ENCODE peak calls at places on chromosomes 16 and 17, in five cellular contexts. V is brain microvascular endothelial cell; J is epithelial cell of esophagus; K is CD8-positive, alpha-beta T cell; Q is AG10803. Z is an unnamed sample.

GRCh38 chr16:24995033-24995432 is 20.1 kb downstream of the ARHGAP17 start:
- DNase-seq in V (no peak), J (no peak), K (no peak), Q (no peak), Z (no peak)

GRCh38 chr16:86931410-86931941 is 353.1 kb downstream of the FOXL1 start:
- DNase-seq in J (peak; percentile 54), Q (peak; percentile 90), K (no peak), V (peak; percentile 86), Z (peak; percentile 87)

GRCh38 chr17:63696381-63696961 is 3.5 kb downstream of the LIMD2 start:
- DNase-seq in J (no peak), V (no peak), Q (peak; percentile 38), K (no peak), Z (no peak)

GRCh38 chr16:1060416-1061340 is 11.9 kb upstream of the SSTR5 start:
- DNase-seq in J (no peak), K (no peak), Q (no peak), V (no peak), Z (no peak)

GRCh38 chr16:2985893-2986355 is 5.7 kb upstream of the PKMYT1 start:
- DNase-seq in K (no peak), J (no peak), V (no peak), Q (no peak), Z (no peak)

GRCh38 chr16:62225675-62226074 is 189.4 kb upstream of the CDH8 start:
- DNase-seq in V (peak; percentile 7), K (no peak), Q (no peak), J (peak; percentile 94), Z (peak; percentile 15)

GRCh38 chr17:42177684-42178083 is 3.3 kb downstream of the KCNH4 start:
- DNase-seq in Q (no peak), K (no peak), V (no peak), J (peak; percentile 19), Z (no peak)

GRCh38 chr17:65143899-65144590 is 6.9 kb downstream of the RGS9 start:
- DNase-seq in V (no peak), J (no peak), Q (no peak), K (no peak), Z (peak; percentile 4)

GRCh38 chr16:3170440-3171180 is 17.4 kb upstream of the OR1F1 start:
- DNase-seq in Q (no peak), V (no peak), K (no peak), J (peak; percentile 38), Z (no peak)

GRCh38 chr17:50428831-50429424 is 2.9 kb downstream of the ACSF2 start:
- DNase-seq in Q (no peak), K (no peak), V (no peak), J (peak; percentile 98), Z (no peak)

GRCh38 chr16:74521691-74522090 is 85.2 kb downstream of the GLG1 start:
- DNase-seq in V (peak; percentile 63), J (no peak), K (no peak), Q (peak; percentile 50), Z (peak; percentile 27)

GRCh38 chr17:45147102-45147580 is 1.1 kb upstream of the HEXIM1 start:
- DNase-seq in K (peak; percentile 49), Q (peak; percentile 71), V (peak; percentile 25), J (peak; percentile 61), Z (no peak)

GRCh38 chr17:21528031-21528684 is 152.0 kb downstream of the KCNJ12 start:
- DNase-seq in J (no peak), V (no peak), K (no peak), Q (no peak), Z (no peak)

GRCh38 chr16:17364319-17365210 is 106.2 kb downstream of the XYLT1 start:
- DNase-seq in K (peak; percentile 37), J (no peak), V (no peak), Q (peak; percentile 97), Z (peak; percentile 94)

GRCh38 chr16:51636913-51637743 is 486.1 kb upstream of the SALL1 start:
- DNase-seq in J (peak; percentile 95), Q (peak; percentile 60), V (no peak), K (no peak), Z (no peak)

GRCh38 chr16:30741461-30741914 is 6.7 kb upstream of the PHKG2 start:
- DNase-seq in J (peak; percentile 100), V (peak; percentile 81), Q (peak; percentile 83), K (no peak), Z (peak; percentile 71)

GRCh38 chr16:46777804-46778203 is 29.7 kb upstream of the MYLK3 start:
- DNase-seq in V (no peak), K (no peak), J (no peak), Q (no peak), Z (no peak)

GRCh38 chr16:46774743-46775177 is 26.6 kb upstream of the MYLK3 start:
- DNase-seq in K (no peak), J (no peak), Q (no peak), V (no peak), Z (no peak)

GRCh38 chr16:46772463-46772862 is 24.3 kb upstream of the MYLK3 start:
- DNase-seq in Q (no peak), J (no peak), K (no peak), V (no peak), Z (no peak)

DNA sequence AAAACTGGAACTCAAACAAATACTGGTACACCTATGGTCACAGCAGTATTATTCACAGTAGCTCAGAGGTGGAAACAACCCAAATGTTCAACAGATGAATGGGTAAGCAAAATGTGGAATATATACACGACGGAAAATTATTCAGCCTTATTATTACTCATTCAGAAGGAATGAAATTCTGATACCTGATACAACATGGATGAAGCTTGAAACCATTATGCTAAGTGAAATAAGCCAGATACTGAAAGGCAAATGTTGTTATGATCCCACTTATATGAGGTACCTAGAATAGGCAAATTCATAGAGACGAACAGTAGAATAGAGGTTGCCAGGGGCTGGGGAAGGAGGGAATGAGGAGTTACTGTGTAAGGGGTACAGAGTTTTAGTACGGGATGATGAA is 27.1 kb upstream of the MYLK3 start:
- DNase-seq in Q (no peak), V (no peak), K (no peak), J (peak; percentile 4), Z (peak; percentile 2)
- H3K4me3 ChIP-seq in Q (no peak overlapping the region), V (no peak overlapping the region), K (no peak overlapping the region), J (no peak overlapping the region), Z (no peak overlapping the region)

GRCh38 chr17:14048169-14048568 is 21.1 kb upstream of the COX10 start:
- DNase-seq in Q (no peak), J (no peak), V (no peak), K (no peak), Z (no peak)

GRCh38 chr17:14050616-14051015 is 18.7 kb upstream of the COX10 start:
- DNase-seq in J (no peak), V (no peak), K (no peak), Q (no peak), Z (no peak)

GRCh38 chr17:14051692-14052091 is 17.6 kb upstream of the COX10 start:
- DNase-seq in Q (no peak), K (no peak), J (no peak), V (no peak), Z (no peak)

GRCh38 chr17:14057591-14057990 is 11.7 kb upstream of the COX10 start:
- DNase-seq in Q (peak; percentile 32), K (no peak), J (no peak), V (no peak), Z (no peak)

GRCh38 chr17:14052886-14053615 is 16.3 kb upstream of the COX10 start:
- DNase-seq in Q (peak; percentile 66), K (no peak), V (no peak), J (peak; percentile 51), Z (peak; percentile 51)
- TF ChIP-seq CTCF in Q (no peak), K (no peak), V (no peak), J (peak; percentile 11), Z (no peak)

DNA sequence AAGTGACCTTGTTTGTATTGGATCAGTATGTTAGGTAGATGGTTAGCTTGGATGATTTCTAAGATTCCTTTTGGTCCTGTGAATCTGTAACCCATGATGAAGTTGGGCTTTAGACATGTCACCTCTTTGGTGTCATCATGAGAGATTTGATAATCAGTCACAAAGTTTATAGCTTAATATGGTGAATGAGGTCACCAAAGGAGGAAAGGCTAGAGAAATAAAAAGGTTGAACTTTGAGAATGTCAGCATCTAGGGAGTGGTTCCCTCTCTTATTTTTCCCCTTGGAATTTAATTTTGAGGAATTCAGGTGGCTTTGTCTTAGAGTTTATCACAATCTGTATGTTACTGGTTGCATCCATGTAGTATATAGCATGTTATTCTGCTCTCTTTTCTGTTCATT is 45.3 kb downstream of the NLK start:
- DNase-seq in V (no peak), K (no peak), J (no peak), Q (no peak), Z (no peak)
- H3K4me3 ChIP-seq in V (no peak overlapping the region), K (no peak overlapping the region), J (no peak overlapping the region), Q (no peak overlapping the region), Z (no peak overlapping the region)

GRCh38 chr17:80441598-80442304 is 26.8 kb downstream of the ENDOV start:
- DNase-seq in K (no peak), V (no peak), J (no peak), Q (no peak), Z (no peak)

GRCh38 chr17:80442764-80443163 is 27.8 kb downstream of the ENDOV start:
- DNase-seq in J (no peak), K (no peak), Q (no peak), V (no peak), Z (no peak)

GRCh38 chr17:80442305-80442659 is 27.3 kb downstream of the ENDOV start:
- DNase-seq in V (no peak), Q (no peak), J (no peak), K (no peak), Z (no peak)

GRCh38 chr17:80443498-80443897 is 28.5 kb downstream of the ENDOV start:
- DNase-seq in V (no peak), Q (no peak), K (no peak), J (no peak), Z (no peak)

GRCh38 chr17:80441133-80441578 is 26.2 kb downstream of the ENDOV start:
- DNase-seq in V (no peak), Q (peak; percentile 11), K (peak; percentile 22), J (peak; percentile 52), Z (no peak)
- TF ChIP-seq CTCF in V (peak; percentile 23), Q (no peak), K (no peak), J (no peak), Z (peak; percentile 7)

DNA sequence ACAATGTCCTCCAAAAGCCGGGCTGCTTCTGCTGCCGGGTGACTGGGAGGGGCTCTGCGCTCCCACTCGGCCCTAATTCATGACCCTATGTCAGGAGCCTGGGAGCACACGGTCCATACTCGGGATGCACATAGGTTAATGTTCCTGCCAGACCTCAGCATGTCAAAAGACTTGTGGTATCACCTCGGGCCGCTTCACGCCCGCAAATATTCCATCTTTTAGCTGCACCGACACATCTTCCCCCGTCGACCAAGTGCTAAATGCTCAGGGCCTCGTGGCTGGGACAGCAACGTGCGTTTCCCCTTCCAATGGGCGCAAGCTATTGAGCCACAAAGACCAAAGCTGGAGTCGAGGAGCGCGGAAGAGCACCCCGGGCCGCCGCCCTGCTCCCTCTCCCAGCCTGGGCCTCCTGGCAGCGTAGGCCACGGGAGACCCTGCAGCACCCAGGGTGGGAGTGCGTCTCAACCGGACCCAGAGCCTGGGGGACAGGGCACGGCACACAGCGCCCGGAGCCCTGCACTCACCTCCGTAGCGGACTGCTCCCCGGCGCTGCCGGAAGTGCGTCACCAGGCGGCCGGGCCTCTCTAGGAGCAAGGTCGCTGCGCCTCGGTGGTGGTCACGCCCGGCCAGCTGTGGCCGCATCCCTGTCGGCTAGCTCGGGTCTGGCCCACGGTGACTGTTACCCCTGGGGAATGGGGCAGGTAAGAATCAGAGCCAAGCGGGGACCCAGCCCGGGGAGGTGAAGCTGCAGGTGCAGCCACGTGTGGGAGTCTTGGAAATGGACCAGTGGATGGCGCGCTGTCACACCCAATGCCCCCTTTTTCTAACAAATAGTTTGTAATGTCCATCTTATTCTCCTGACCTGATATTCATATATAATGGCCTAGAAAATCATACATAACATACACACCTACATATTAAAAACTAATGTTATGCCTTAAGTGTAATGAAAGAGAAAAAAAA is at the start of gene ZNF23:
- DNase-seq in J (peak; percentile 76), Q (peak; percentile 75), K (peak; percentile 71), V (peak; percentile 43), Z (peak; percentile 37)
- H3K4me3 ChIP-seq in J (peak within 1 kb of the TSS; percentile 98), Q (peak within 1 kb of the TSS; percentile 99), K (peak within 1 kb of the TSS; percentile 100), V (peak within 1 kb of the TSS; percentile 96), Z (peak within 1 kb of the TSS; percentile 97)

GRCh38 chr16:76265434-76266045 is 11.7 kb upstream of the CNTNAP4 start:
- DNase-seq in V (no peak), K (no peak), Q (no peak), J (peak; percentile 44), Z (peak; percentile 9)
- TF ChIP-seq CTCF in V (peak; percentile 70), K (no peak), Q (peak; percentile 21), J (peak; percentile 72), Z (peak; percentile 73)

Z was measured in astrocyte of the cerebellum.